ENCODE peak calls at places on chromosomes 16 and 17, in four cellular contexts. L is endothelial cell, G is osteoblast, Z is uterus. M is an unnamed sample.

GRCh38 chr16:46857261-46857962 is 26.4 kb upstream of the C16orf87 start:
- DNase-seq in L (no peak), G (peak; percentile 91), Z (peak; percentile 21), M (no peak)

GRCh38 chr17:26818736-26819135 is 475.2 kb upstream of the WSB1 start:
- DNase-seq in L (no peak), G (no peak), Z (no peak), M (no peak)

GRCh38 chr17:78387982-78388941 is 9.8 kb downstream of the PGS1 start:
- DNase-seq in L (no peak), G (peak; percentile 25), Z (peak; percentile 74), M (no peak)

GRCh38 chr16:83808573-83809014 is 816 bp downstream of the HSBP1 start:
- DNase-seq in L (no peak), G (no peak), Z (no peak), M (no peak)

GRCh38 chr16:75282811-75283281 is 31.4 kb upstream of the BCAR1 start:
- DNase-seq in L (no peak), G (peak; percentile 71), Z (no peak), M (no peak)

GRCh38 chr17:38564869-38565268 is 40.9 kb downstream of the SRCIN1 start:
- DNase-seq in L (no peak), G (no peak), Z (no peak), M (no peak)

GRCh38 chr16:68452176-68452575 is 3.9 kb upstream of the SMPD3 start:
- DNase-seq in L (no peak), G (peak; percentile 81), Z (no peak), M (no peak)

GRCh38 chr17:8125947-8126305 is 2.0 kb upstream of the HES7 start:
- DNase-seq in L (no peak), G (no peak), Z (peak; percentile 55), M (no peak)

GRCh38 chr17:72005332-72006163 is 115.3 kb upstream of the SOX9 start:
- DNase-seq in L (no peak), G (no peak), Z (no peak), M (no peak)

GRCh38 chr16:2814757-2815298 is 2.2 kb upstream of the PRSS21 start:
- DNase-seq in L (no peak), G (no peak), Z (no peak), M (peak; percentile 79)

GRCh38 chr17:18160128-18160856 is 23.3 kb upstream of the ALKBH5 start:
- DNase-seq in L (no peak), G (no peak), Z (no peak), M (no peak)

GRCh38 chr16:88533945-88534641 is 36.1 kb upstream of the ZC3H18 start:
- DNase-seq in L (peak; percentile 77), G (peak; percentile 100), Z (peak; percentile 68), M (no peak)

GRCh38 chr17:29757788-29758187 is 135.1 kb upstream of the CORO6 start:
- DNase-seq in L (no peak), G (no peak), Z (no peak), M (no peak)

GRCh38 chr16:79372504-79373184 is 227.9 kb downstream of the MAF start:
- DNase-seq in L (no peak), G (no peak), Z (peak; percentile 73), M (no peak)

GRCh38 chr17:30524847-30525246 is 47.6 kb downstream of the GOSR1 start:
- DNase-seq in L (no peak), G (peak; percentile 87), Z (no peak), M (no peak)

GRCh38 chr16:84486551-84487235 is 17.8 kb downstream of the MEAK7 start:
- DNase-seq in L (no peak), G (peak; percentile 26), Z (no peak), M (no peak)

GRCh38 chr16:66164581-66164980 is 201.9 kb upstream of the CDH5 start:
- DNase-seq in L (no peak), G (no peak), Z (peak; percentile 50), M (no peak)

GRCh38 chr17:21452377-21453143 is 76.4 kb downstream of the KCNJ12 start:
- DNase-seq in L (peak; percentile 45), G (peak; percentile 78), Z (peak; percentile 43), M (no peak)
- TF ChIP-seq CTCF in L (peak; percentile 62), G (peak; percentile 67), Z (peak; percentile 45), M (peak; percentile 89)

DNA sequence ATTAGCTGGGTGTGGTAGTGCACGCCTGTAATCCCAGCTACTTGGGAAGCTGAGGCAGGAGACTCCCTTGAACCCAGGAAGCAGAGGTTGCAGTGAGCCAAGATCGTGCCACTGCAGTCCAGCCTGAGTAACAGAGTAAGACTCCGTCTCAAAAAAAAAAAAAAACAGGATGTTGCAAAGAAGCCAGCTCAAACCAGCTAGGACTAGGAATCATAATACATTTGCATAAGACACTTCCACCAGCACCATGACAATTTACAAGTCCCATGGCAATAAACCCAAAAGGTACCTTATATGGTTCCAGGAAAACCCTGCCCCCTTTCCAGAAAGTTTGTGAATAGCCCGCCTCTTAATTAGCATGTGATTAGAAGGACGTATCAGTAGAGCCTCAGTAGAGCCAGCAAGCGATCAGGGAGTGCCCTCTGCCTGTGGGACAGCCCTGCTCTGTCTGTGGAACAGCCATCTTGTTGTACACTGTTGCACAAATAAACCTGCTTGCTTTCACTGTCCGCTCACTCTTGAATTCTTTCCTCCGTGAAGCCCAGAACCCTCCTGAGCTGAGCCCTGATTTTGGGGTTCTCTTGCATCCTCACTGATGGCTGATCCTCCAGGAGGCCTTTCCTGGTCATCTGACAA is 14.1 kb downstream of the NUPR1 start:
- DNase-seq in L (no peak), G (no peak), Z (no peak), M (no peak)
- TF ChIP-seq CTCF in L (no peak), G (no peak), Z (no peak), M (peak; percentile 14)

DNA sequence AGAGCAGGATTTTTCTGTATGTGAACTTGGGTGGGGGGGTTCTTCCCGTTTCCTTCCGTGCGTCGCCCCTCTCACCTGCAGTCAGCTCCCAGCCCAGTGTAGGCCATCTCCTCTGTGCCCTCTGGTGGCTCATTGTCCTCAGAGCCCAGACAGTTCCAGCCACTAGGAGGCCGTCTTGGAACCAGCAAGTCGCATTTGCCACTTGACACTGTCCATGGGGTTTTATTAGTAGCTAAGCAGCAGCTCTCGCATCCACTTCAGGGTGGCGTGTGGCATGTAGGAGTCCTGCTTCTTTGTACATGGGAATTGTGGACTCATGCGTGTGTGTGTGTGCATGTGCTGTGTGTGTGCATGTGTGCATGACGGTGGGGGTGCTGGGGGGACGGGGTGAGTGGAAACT is 74.0 kb downstream of the SEC14L1 start:
- DNase-seq in L (peak; percentile 51), G (peak; percentile 77), Z (no peak), M (peak; percentile 39)
- TF ChIP-seq CTCF in L (no peak), G (peak; percentile 57), Z (peak; percentile 26), M (peak; percentile 74)

GRCh38 chr17:68247445-68248198 is at the start of gene AMZ2:
- DNase-seq in L (peak; percentile 95), G (peak; percentile 98), Z (peak; percentile 90), M (peak; percentile 97)
- TF ChIP-seq CTCF in L (no peak), G (no peak), Z (peak; percentile 14), M (no peak)

DNA sequence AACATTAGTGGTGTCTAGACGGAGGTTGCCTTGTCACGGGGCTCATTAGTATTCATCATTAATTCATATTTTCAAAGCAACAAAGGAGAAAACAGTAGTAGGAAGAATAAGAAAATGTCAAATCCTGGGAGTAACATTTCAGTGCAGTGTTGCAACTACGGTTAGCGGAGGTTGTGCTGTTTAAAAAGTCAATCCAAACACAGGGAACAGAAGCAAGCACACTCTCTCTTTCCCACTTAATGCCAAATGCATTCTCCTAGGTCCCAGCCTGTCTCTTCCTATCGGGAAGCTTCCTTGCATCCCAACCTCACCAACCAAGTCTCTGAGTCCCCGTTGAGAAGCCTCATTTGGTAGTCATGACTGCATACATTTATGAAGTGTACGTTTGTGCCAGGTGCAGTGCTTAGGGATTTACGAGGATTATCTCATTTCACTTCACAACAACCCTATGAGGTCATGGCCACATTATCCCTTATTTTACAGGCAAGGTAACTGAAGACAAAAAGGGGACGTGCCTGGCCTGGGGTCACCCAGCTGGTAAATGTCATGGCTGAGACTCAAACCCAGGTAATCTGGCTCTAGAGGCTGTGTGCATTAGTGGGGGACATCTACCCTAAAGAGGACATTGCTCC is 283.6 kb upstream of the SALL1 start:
- DNase-seq in L (no peak), G (no peak), Z (no peak), M (no peak)
- TF ChIP-seq CTCF in L (no peak), G (no peak), Z (no peak), M (no peak)

DNA sequence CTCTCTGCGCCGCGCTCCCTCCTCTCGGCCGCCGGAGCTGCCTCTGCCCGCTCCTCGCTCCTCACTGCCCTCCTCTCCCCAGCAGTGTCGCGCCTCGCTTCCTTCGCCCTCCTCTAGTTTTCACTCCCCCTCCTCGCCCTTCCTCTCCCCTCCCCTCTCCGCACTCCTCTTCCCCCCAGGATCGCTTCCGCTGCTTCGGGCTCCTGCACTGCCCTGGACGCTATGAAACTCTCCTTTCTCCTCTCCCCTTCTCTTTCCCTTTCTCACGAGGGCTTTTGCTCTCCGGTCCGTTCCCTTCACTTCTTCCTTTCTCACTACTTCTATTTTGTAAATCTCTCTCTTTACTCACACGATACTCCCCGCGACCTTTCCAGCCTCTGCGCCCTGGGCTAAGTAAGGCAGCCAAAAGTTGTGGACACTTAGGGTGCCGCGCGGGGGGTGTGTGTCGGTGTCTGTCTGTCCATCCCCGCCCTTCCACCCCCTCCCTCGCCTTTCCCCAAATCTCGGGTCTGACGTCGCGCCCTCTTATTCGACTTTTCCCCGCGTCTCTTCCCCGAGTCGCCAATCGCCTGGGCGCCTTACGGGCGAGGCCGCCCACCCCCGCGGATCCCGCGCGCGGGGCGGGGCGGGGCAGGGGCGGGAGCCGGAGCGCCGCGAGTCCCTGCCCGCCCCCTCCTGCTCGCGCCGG is at the start of gene IRX3:
- DNase-seq in L (peak; percentile 83), G (peak; percentile 100), Z (peak; percentile 50), M (no peak)
- TF ChIP-seq CTCF in L (no peak), G (no peak), Z (no peak), M (no peak)

M was measured in chondrocyte.